ENCODE peak calls at places on chromosomes 7 and 10, in seven cellular contexts. L is activated effector memory CD4-positive, alpha-beta T cell treated with Interleukin-2 at 50 U/mL for 16 hours; A is stomach; H is naive thymus-derived CD8-positive, alpha-beta T cell; J is fibroblast of pulmonary artery; C is tibial nerve; F is NCI-H1092. U is an unnamed sample.

GRCh38 chr7:157404002-157404401 is 67.2 kb downstream of the DNAJB6 start:
- DNase-seq in C (no peak), F (no peak), A (no peak), H (no peak), L (no peak), J (no peak), U (no peak)

GRCh38 chr7:133009426-133009825 is 72.5 kb downstream of the CHCHD3 start:
- DNase-seq in C (no peak), L (no peak), F (no peak), J (peak; percentile 21), A (no peak), H (no peak), U (no peak)

GRCh38 chr7:264541-265191 is 25.3 kb upstream of the FOXL3 start:
- DNase-seq in F (peak; percentile 15), J (no peak), H (no peak), C (no peak), L (no peak), A (peak; percentile 77), U (no peak)

GRCh38 chr7:92075455-92076158 is 58.7 kb downstream of the CYP51A1 start:
- DNase-seq in L (no peak), H (no peak), J (no peak), A (no peak), F (no peak), C (no peak), U (no peak)

GRCh38 chr7:45625714-45626440 is 51.7 kb downstream of the ADCY1 start:
- DNase-seq in L (no peak), C (no peak), F (no peak), H (no peak), A (no peak), J (no peak), U (no peak)

GRCh38 chr10:49837685-49838084 is 75.6 kb upstream of the OGDHL start:
- DNase-seq in H (no peak), A (no peak), F (no peak), J (no peak), L (no peak), C (no peak), U (no peak)

GRCh38 chr7:148142660-148143248 is 447.8 kb upstream of the C7orf33 start:
- DNase-seq in F (peak; percentile 70), H (no peak), A (no peak), J (peak; percentile 68), C (no peak), L (no peak), U (no peak)

GRCh38 chr7:104971290-104972071 is 42.5 kb upstream of the KMT2E start:
- DNase-seq in A (peak; percentile 61), L (no peak), C (no peak), J (peak; percentile 73), H (no peak), F (peak; percentile 29), U (no peak)

GRCh38 chr7:85023066-85023687 is 163.7 kb downstream of the SEMA3D start:
- DNase-seq in A (no peak), H (peak; percentile 54), C (no peak), F (peak; percentile 23), L (no peak), J (peak; percentile 70), U (no peak)

GRCh38 chr10:283916-284356 is 148.7 kb downstream of the ZMYND11 start:
- DNase-seq in A (no peak), C (no peak), H (no peak), L (no peak), J (no peak), F (no peak), U (no peak)

GRCh38 chr7:130356760-130357611 is 12.4 kb downstream of the CPA5 start:
- DNase-seq in F (no peak), A (no peak), L (no peak), J (peak; percentile 91), H (no peak), C (peak; percentile 59), U (no peak)

GRCh38 chr10:97760461-97761257 is 11.1 kb downstream of the SFRP5 start:
- DNase-seq in C (no peak), L (no peak), F (no peak), A (no peak), J (no peak), H (no peak), U (no peak)

GRCh38 chr10:131982185-131982756 is 548 bp upstream of the BNIP3 start:
- DNase-seq in H (no peak), A (no peak), L (no peak), C (no peak), F (no peak), J (no peak), U (no peak)

GRCh38 chr10:122515588-122516231 is 44.8 kb upstream of the DMBT1 start:
- DNase-seq in F (no peak), A (peak; percentile 40), J (peak; percentile 59), C (no peak), L (peak; percentile 74), H (peak; percentile 62), U (peak; percentile 64)

GRCh38 chr7:156892086-156892800 is 740 bp downstream of the LMBR1 start:
- DNase-seq in H (peak; percentile 72), J (peak; percentile 32), A (peak; percentile 46), F (no peak), L (peak; percentile 52), C (no peak), U (peak; percentile 64)

GRCh38 chr7:122064971-122065370 is 79.1 kb downstream of the AASS start:
- DNase-seq in C (no peak), H (no peak), A (no peak), L (no peak), J (no peak), F (no peak), U (no peak)

GRCh38 chr10:115355162-115355760 is 262.1 kb downstream of the ATRNL1 start:
- DNase-seq in C (no peak), F (peak; percentile 25), J (peak; percentile 75), L (no peak), A (no peak), H (peak; percentile 5), U (no peak)

GRCh38 chr7:128826916-128827247 is 3.3 kb upstream of the FLNC start:
- DNase-seq in L (no peak), A (no peak), H (no peak), J (no peak), C (no peak), F (no peak), U (no peak)

GRCh38 chr7:104206841-104207240 is 972 bp downstream of the ORC5 start:
- DNase-seq in J (no peak), L (no peak), A (no peak), H (no peak), C (no peak), F (no peak), U (no peak)

GRCh38 chr7:68689087-68689433 is 909.2 kb upstream of the AUTS2 start:
- DNase-seq in A (no peak), L (no peak), F (no peak), J (no peak), C (no peak), H (no peak), U (no peak)

GRCh38 chr10:127017406-127018297 is 112.4 kb downstream of the DOCK1 start:
- DNase-seq in A (no peak), J (no peak), H (no peak), L (no peak), C (no peak), F (no peak), U (no peak)

GRCh38 chr7:157384301-157384700 is 47.5 kb downstream of the DNAJB6 start:
- DNase-seq in F (no peak), L (no peak), J (no peak), A (peak; percentile 20), H (no peak), C (no peak), U (no peak)

GRCh38 chr10:34905200-34905927 is 90.3 kb upstream of the PARD3 start:
- DNase-seq in A (no peak), F (no peak), H (no peak), C (no peak), J (no peak), L (no peak), U (no peak)

GRCh38 chr10:110207805-110208613 is 604 bp downstream of the MXI1 start:
- DNase-seq in A (peak; percentile 37), L (peak; percentile 48), C (no peak), H (peak; percentile 50), J (peak; percentile 46), F (no peak), U (peak; percentile 37)

GRCh38 chr10:113858541-113858940 is 4.1 kb downstream of the NHLRC2 start:
- DNase-seq in J (peak; percentile 26), L (no peak), C (no peak), H (no peak), A (no peak), F (no peak), U (no peak)

GRCh38 chr10:118501637-118502440 is 93.6 kb downstream of the PRLHR start:
- DNase-seq in J (peak; percentile 87), C (no peak), L (no peak), H (no peak), F (no peak), A (no peak), U (no peak)

GRCh38 chr7:138902156-138902555 is 79.0 kb downstream of the KIAA1549 start:
- DNase-seq in J (no peak), H (peak; percentile 30), F (no peak), A (no peak), L (no peak), C (no peak), U (no peak)

U was measured in T-helper 22 cell.